ENCODE peak calls at places on chromosomes 3 and 15, in nine cellular contexts. F is skeletal muscle cell; N is activated CD4-positive, alpha-beta T cell treated with anti-CD3 and anti-CD28 coated beads, Interleukin-2, amount 50 U/mL, for 1 hour; O is stimulated activated CD4-positive, alpha-beta T cell treated with anti-CD3 and anti-CD28 coated beads, Interleukin-1b, Interleukin-23, amount 100 ng/mL, for 4 hours; P is SK-N-DZ; V is T-helper 9 cell; Z is HEK293T; G is HTR-8/SVneo; L is endothelial cell. A is an unnamed sample.

GRCh38 chr15:65196637-65197336 is 11.6 kb upstream of the CLPX start:
- DNase-seq in F (no peak), Z (no peak), N (no peak), L (no peak), O (no peak), G (no peak), P (no peak), V (no peak), A (no peak)

GRCh38 chr3:21477896-21478295 is 273.1 kb downstream of the ZNF385D start:
- DNase-seq in L (no peak), N (no peak), O (no peak), G (no peak), F (no peak), P (no peak), Z (no peak), V (no peak), A (no peak)

GRCh38 chr3:149894211-149894610 is 76.5 kb downstream of the PFN2 start:
- DNase-seq in Z (no peak), G (no peak), F (no peak), P (no peak), V (no peak), N (no peak), L (no peak), O (no peak), A (peak)

GRCh38 chr3:131704084-131704483 is 201.3 kb upstream of the MRPL3 start:
- DNase-seq in P (no peak), F (no peak), N (no peak), O (no peak), V (no peak), Z (no peak), L (no peak), G (no peak), A (no peak)

GRCh38 chr15:78325092-78325843 is 14.9 kb upstream of the CRABP1 start:
- DNase-seq in P (no peak), F (no peak), N (no peak), O (no peak), Z (no peak), V (no peak), L (no peak), G (no peak), A (peak)

GRCh38 chr3:61627768-61628185 is 66.4 kb downstream of the PTPRG start:
- DNase-seq in P (no peak), N (no peak), F (peak), V (no peak), G (peak), O (no peak), Z (no peak), L (no peak), A (peak)

GRCh38 chr3:108959017-108959416 is 5.3 kb upstream of the GUCA1C start:
- DNase-seq in V (no peak), N (no peak), Z (no peak), L (no peak), P (no peak), F (no peak), O (no peak), G (no peak), A (no peak)

GRCh38 chr3:30085486-30085885 is 520.9 kb upstream of the TGFBR2 start:
- DNase-seq in V (no peak), N (no peak), P (no peak), G (no peak), F (no peak), Z (no peak), O (no peak), L (no peak), A (no peak)

GRCh38 chr15:44550256-44550655 is 13.3 kb downstream of the EIF3J start:
- DNase-seq in F (no peak), L (no peak), Z (no peak), O (no peak), P (peak), V (no peak), G (no peak), N (no peak), A (peak)

GRCh38 chr3:126375835-126376331 is 18.7 kb upstream of the KLF15 start:
- DNase-seq in Z (no peak), G (no peak), O (no peak), F (no peak), L (no peak), P (no peak), V (no peak), N (no peak), A (no peak)

GRCh38 chr15:68374346-68374745 is 57.6 kb downstream of the ITGA11 start:
- DNase-seq in O (no peak), N (no peak), P (no peak), F (no peak), V (no peak), Z (no peak), G (no peak), L (no peak), A (no peak)

GRCh38 chr3:134567605-134568004 is 81.7 kb downstream of the CEP63 start:
- DNase-seq in F (no peak), Z (no peak), V (no peak), L (no peak), O (no peak), G (no peak), P (no peak), N (no peak), A (peak)

GRCh38 chr3:156206157-156206556 is 85.8 kb downstream of the KCNAB1 start:
- DNase-seq in G (no peak), V (no peak), N (no peak), L (no peak), O (no peak), P (no peak), F (no peak), Z (no peak), A (no peak)

GRCh38 chr3:149393355-149394165 is 16.1 kb upstream of the TM4SF1 start:
- DNase-seq in N (no peak), O (peak), G (peak), F (peak), Z (peak), P (peak), L (peak), V (no peak), A (peak)

GRCh38 chr15:95948371-95948770 is 382.1 kb upstream of the NR2F2 start:
- DNase-seq in P (peak), N (no peak), F (no peak), V (no peak), Z (no peak), G (no peak), O (no peak), L (no peak), A (no peak)

GRCh38 chr15:31314380-31314779 is 12.3 kb upstream of the KLF13 start:
- DNase-seq in N (no peak), F (no peak), V (no peak), L (no peak), G (no peak), P (no peak), Z (no peak), O (no peak), A (no peak)

GRCh38 chr3:16461463-16462245 is 51.8 kb downstream of the RFTN1 start:
- DNase-seq in P (peak), F (no peak), L (no peak), V (no peak), G (no peak), Z (no peak), O (no peak), N (no peak), A (no peak)

A was measured in iris pigment epithelial cell.